ENCODE peak calls at places on chromosomes 11 and 22, in five cellular contexts. Y is body of pancreas, I is PC-3, Z is IMR-90, N is AG04449. K is an unnamed sample.

GRCh38 chr22:26172389-26172990 is 3.2 kb downstream of the SEZ6L start:
- DNase-seq in N (no peak), I (peak), Y (peak), Z (peak), K (peak)

GRCh38 chr22:17191163-17191562 is 28.1 kb downstream of the ADA2 start:
- DNase-seq in Y (no peak), I (peak), Z (peak), N (no peak), K (peak)

GRCh38 chr11:26247340-26247739 is 84.6 kb upstream of the ANO3 start:
- DNase-seq in Z (peak), Y (no peak), I (peak), N (no peak), K (peak)

GRCh38 chr11:8277691-8278090 is 14.0 kb upstream of the LMO1 start:
- DNase-seq in Z (no peak), N (no peak), Y (no peak), I (no peak), K (no peak)

GRCh38 chr11:1450958-1451710 is 35.4 kb downstream of the MOB2 start:
- DNase-seq in I (no peak), Y (no peak), N (no peak), Z (no peak), K (no peak)

GRCh38 chr11:113392522-113392921 is 4.9 kb downstream of the ANKK1 start:
- DNase-seq in I (no peak), Z (no peak), Y (no peak), N (no peak), K (no peak)

GRCh38 chr11:66106786-66107599 is 36.9 kb downstream of the PACS1 start:
- DNase-seq in N (no peak), Y (no peak), Z (no peak), I (peak), K (no peak)

GRCh38 chr11:43285826-43286225 is 26.0 kb upstream of the API5 start:
- DNase-seq in I (no peak), N (no peak), Z (no peak), Y (no peak), K (no peak)

GRCh38 chr11:1391165-1392010 is 1.7 kb downstream of the BRSK2 start:
- DNase-seq in I (no peak), N (no peak), Z (no peak), Y (peak), K (no peak)

GRCh38 chr11:122807731-122808485 is 30.4 kb upstream of the CRTAM start:
- DNase-seq in Y (no peak), N (no peak), I (no peak), Z (peak), K (peak)

GRCh38 chr11:126469308-126469707 is 113.8 kb downstream of the ST3GAL4 start:
- DNase-seq in Z (no peak), I (no peak), Y (no peak), N (no peak), K (no peak)

GRCh38 chr22:50691521-50691920 is 18.9 kb downstream of the SHANK3 start:
- DNase-seq in I (peak), Y (peak), Z (peak), N (no peak), K (peak)

GRCh38 chr22:29330753-29331152 is 15.3 kb upstream of the RASL10A start:
- DNase-seq in Z (peak), I (no peak), N (no peak), Y (no peak), K (peak)

GRCh38 chr11:72639475-72640375 is 34.5 kb downstream of the PDE2A start:
- DNase-seq in N (no peak), I (no peak), Z (no peak), Y (no peak), K (no peak)

GRCh38 chr11:76564400-76564799 is 106.1 kb downstream of the LRRC32 start:
- DNase-seq in I (no peak), Z (no peak), N (no peak), Y (no peak), K (no peak)

GRCh38 chr11:8814209-8814922 is 96.6 kb upstream of the AKIP1 start:
- DNase-seq in I (peak), Z (no peak), N (no peak), Y (no peak), K (peak)

GRCh38 chr11:45369294-45369693 is 83.2 kb upstream of the SYT13 start:
- DNase-seq in Z (no peak), Y (no peak), N (no peak), I (no peak), K (no peak)

GRCh38 chr22:29992341-29993275 is 87.7 kb upstream of the HORMAD2 start:
- DNase-seq in Y (no peak), I (peak), Z (peak), N (no peak), K (no peak)

GRCh38 chr11:47950396-47950795 is 30.0 kb upstream of the PTPRJ start:
- DNase-seq in I (no peak), Z (no peak), Y (no peak), N (no peak), K (no peak)

GRCh38 chr11:76588455-76589325 is 81.9 kb downstream of the LRRC32 start:
- DNase-seq in Y (peak), N (no peak), Z (peak), I (no peak), K (no peak)

GRCh38 chr22:26174280-26174679 is 5.0 kb downstream of the SEZ6L start:
- DNase-seq in Y (no peak), N (no peak), Z (no peak), I (peak), K (peak)

GRCh38 chr11:62392506-62392905 is 26.3 kb upstream of the SCGB1A1 start:
- DNase-seq in Y (no peak), I (no peak), Z (no peak), N (no peak), K (no peak)

GRCh38 chr11:117930668-117931330 is 1.6 kb upstream of the TMPRSS13 start:
- DNase-seq in Y (no peak), I (no peak), N (no peak), Z (no peak), K (no peak)

GRCh38 chr11:117928818-117929567 is at the start of gene TMPRSS13:
- DNase-seq in N (no peak), Y (peak), Z (no peak), I (peak), K (no peak)

GRCh38 chr11:117930208-117930570 is 987 bp upstream of the TMPRSS13 start:
- DNase-seq in N (no peak), Z (no peak), I (no peak), Y (no peak), K (no peak)

GRCh38 chr11:117931331-117931950 is 2.2 kb upstream of the TMPRSS13 start:
- DNase-seq in Z (no peak), I (no peak), N (no peak), Y (no peak), K (no peak)

GRCh38 chr11:117929568-117930207 is 486 bp upstream of the TMPRSS13 start:
- DNase-seq in I (no peak), N (no peak), Z (no peak), Y (no peak), K (no peak)
- H3K4me3 ChIP-seq in I (peak), N (no peak), Z (no peak), Y (no peak), K (no peak)

GRCh38 chr22:33401291-33401690 is 343.1 kb upstream of the SYN3 start:
- DNase-seq in Y (no peak), Z (peak), N (peak), I (peak), K (no peak)

GRCh38 chr22:33397381-33397907 is 339.3 kb upstream of the SYN3 start:
- DNase-seq in I (no peak), Z (peak), N (no peak), Y (no peak), K (peak)

GRCh38 chr22:33400891-33401290 is 342.7 kb upstream of the SYN3 start:
- DNase-seq in Z (no peak), I (no peak), N (no peak), Y (no peak), K (no peak)

GRCh38 chr22:33402325-33402724 is 344.1 kb upstream of the SYN3 start:
- DNase-seq in N (no peak), I (no peak), Y (no peak), Z (no peak), K (no peak)

DNA sequence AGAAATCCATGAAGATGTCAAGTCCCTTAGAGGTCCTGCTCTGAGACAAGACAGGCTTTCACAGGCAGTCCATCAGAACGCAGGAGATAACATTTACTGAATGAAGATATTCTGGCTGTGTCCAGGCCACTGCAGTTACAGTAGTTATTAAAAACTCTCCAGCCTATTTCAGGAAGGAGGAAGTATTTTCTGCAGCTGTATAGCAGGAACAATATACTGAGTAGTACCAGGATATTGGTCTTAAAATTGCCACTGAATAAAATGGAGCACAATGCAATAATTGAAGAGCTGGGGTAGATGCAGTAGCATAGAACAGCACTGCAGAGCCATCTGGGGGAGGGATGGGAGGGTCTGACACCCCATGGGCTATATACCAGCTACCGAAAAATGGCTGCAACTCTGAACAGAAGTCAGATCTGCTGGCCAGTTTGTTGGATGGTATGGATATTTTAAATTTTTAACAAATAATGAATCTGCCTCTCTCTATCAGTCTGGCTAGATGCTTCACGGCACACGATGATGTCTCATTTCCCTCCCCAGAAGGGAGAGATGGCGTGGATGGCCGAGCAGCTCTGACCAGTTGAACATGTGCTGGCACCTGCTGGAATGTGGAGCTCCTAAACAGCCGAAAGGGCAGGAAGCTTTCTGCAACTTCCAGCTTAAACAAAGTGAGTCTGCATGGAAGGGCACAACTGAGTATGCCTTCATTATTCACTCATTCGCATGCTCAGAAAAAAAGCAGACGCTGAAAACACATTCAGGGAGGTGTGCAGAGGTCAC is 342.1 kb upstream of the SYN3 start:
- DNase-seq in Y (no peak), N (no peak), Z (no peak), I (no peak), K (no peak)
- TF ChIP-seq CTCF in Y (no peak), N (no peak), Z (no peak), I (no peak), K (no peak)

GRCh38 chr22:46043339-46043738 is 66.4 kb upstream of the WNT7B start:
- DNase-seq in N (no peak), Z (no peak), Y (no peak), I (no peak), K (no peak)
- H3K4me3 ChIP-seq in N (no peak), Z (no peak), Y (no peak), I (peak), K (peak)

DNA sequence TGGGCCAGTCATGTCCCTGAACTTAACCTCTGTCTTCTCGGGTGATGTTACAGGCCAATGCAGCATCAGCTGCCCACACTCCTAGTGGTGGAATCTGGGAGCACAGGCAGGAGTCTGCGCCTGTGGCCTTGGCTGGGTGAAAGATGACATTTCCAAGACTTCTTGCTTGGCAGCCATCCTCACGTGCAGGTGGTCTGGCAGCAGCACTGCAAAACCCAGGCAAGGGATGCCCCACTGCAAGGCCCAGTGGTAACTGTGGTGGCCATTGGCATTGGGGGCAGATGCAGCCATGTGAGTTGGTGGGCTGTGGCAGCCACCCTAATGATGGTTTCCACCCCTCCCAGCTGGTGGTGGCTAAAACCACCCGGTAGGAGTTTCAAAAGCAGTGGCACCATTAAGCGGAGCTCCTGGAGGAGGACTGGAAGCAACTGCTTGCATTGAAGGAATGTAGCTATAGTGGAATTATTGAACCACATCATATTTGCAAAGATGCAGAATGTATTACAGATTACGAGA is 120.5 kb upstream of the TOP3B start:
- DNase-seq in N (no peak), Z (no peak), I (peak), Y (no peak), K (no peak)
- TF ChIP-seq CTCF in N (peak), Z (peak), I (peak), Y (no peak), K (peak)

GRCh38 chr11:71527576-71528210 is 626 bp downstream of the KRTAP5-7 start:
- DNase-seq in Z (no peak), Y (no peak), I (no peak), N (no peak), K (no peak)

GRCh38 chr11:71525938-71526495 is 1.1 kb upstream of the KRTAP5-7 start:
- DNase-seq in Y (no peak), Z (no peak), N (no peak), I (no peak), K (no peak)

GRCh38 chr11:71532016-71532610 is 5.0 kb downstream of the KRTAP5-7 start:
- DNase-seq in N (no peak), I (no peak), Z (no peak), Y (no peak), K (no peak)

GRCh38 chr11:71535825-71536224 is 2.0 kb upstream of the KRTAP5-8 start:
- DNase-seq in Z (no peak), Y (no peak), I (no peak), N (no peak), K (no peak)

DNA sequence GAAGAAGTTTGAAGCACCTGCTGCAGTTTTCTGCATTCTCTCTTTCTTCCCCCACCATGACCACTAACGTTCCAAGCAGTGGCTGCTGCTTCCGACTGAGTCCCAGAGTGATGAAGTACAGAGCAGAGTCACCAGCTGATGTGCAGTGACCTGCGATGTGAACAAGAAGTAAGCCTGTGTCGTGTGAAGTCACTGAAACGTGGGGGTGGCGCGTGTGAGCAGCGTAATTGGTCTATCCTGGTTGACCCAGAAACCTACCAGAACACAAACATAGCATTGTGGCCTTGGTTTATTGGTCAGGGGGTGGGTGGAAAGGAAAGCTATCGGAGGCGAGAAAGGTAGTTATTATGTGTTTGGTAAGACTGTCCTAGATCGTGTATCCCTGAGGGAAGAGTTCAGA is 3.5 kb downstream of the KRTAP5-7 start:
- DNase-seq in Z (no peak), I (no peak), Y (no peak), N (no peak), K (no peak)
- H3K4me3 ChIP-seq in Z (no peak), I (no peak), Y (no peak), N (no peak), K (no peak)

GRCh38 chr11:21933095-21933494 is 259.8 kb upstream of the ANO5 start:
- DNase-seq in Z (no peak), Y (no peak), I (no peak), N (no peak), K (no peak)
- TF ChIP-seq CTCF in Z (no peak), Y (peak), I (peak), N (no peak), K (no peak)

K was measured in AG10803.